ENCODE peak calls at places on chromosomes 12 and 14, in four cellular contexts. M is hepatocyte, E is MM.1S, V is GM23248. G is an unnamed sample.

GRCh38 chr14:58794993-58795762 is 157.4 kb downstream of the DACT1 start:
- DNase-seq in E (no peak), V (no peak), M (no peak), G (no peak)

GRCh38 chr12:122950276-122950675 is 16.0 kb downstream of the ABCB9 start:
- DNase-seq in V (no peak), M (no peak), E (no peak), G (no peak)

GRCh38 chr12:131072446-131073230 is 118.9 kb downstream of the ADGRD1 start:
- DNase-seq in E (no peak), M (no peak), V (no peak), G (no peak)

GRCh38 chr12:130689408-130690405 is 26.4 kb downstream of the RIMBP2 start:
- DNase-seq in M (no peak), E (no peak), V (no peak), G (no peak)

GRCh38 chr12:122064780-122065588 is 13.6 kb upstream of the MLXIP start:
- DNase-seq in V (peak), E (no peak), M (peak), G (no peak)

GRCh38 chr12:94305293-94305957 is 154.2 kb downstream of the CEP83 start:
- DNase-seq in M (no peak), E (no peak), V (peak), G (no peak)

GRCh38 chr14:24071836-24072420 is 566 bp downstream of the CPNE6 start:
- DNase-seq in M (no peak), V (no peak), E (no peak), G (no peak)

GRCh38 chr12:83224012-83224411 is 537.3 kb downstream of the TMTC2 start:
- DNase-seq in E (no peak), M (no peak), V (no peak), G (no peak)

GRCh38 chr12:131921866-131922769 is 7.0 kb upstream of the PUS1 start:
- DNase-seq in E (no peak), V (no peak), M (no peak), G (no peak)

DNA sequence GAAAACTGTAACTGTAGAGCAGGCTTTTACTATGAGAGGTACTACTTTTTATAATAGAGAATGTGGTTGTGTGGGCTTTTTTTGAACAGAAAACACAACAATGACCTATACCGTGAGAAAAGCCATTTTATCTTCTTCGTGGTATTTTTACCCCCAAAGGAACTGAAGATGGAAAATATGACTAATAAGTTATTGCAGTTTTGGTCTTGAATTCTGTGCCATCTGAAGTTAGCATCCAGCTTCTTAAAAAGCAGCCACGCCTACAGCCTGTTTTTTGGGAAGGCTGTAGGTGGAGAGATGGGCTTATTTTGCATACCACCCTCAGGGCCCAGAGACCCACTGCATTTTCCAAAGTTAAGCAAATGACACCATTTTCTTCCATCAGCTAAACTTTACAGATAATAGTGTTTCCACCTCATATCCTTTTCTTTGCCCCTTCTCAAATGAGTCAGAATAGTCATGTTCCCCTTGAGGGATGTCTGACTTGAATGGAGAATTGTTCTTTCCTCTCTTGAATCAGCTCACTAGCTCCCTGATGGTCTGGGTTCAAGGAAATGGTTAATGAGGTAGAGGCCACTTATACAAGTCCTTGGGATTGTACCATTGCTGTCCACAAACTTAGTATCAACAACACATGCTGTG is 53.0 kb downstream of the TBC1D30 start:
- DNase-seq in V (no peak), M (no peak), E (no peak), G (no peak)
- H2AFZ ChIP-seq in V (no peak), M (no peak), E (no peak), G (no peak)

GRCh38 chr12:7130791-7131501 is 775 bp downstream of the CLSTN3 start:
- DNase-seq in E (peak), M (peak), V (peak), G (peak)

GRCh38 chr12:7128681-7129593 is at the start of gene RBP5:
- DNase-seq in E (no peak), M (no peak), V (no peak), G (no peak)

GRCh38 chr12:7129647-7130536 is at the start of gene CLSTN3:
- DNase-seq in E (peak), M (peak), V (peak), G (peak)

GRCh38 chr12:7130537-7130790 is 293 bp downstream of the CLSTN3 start:
- DNase-seq in M (no peak), E (no peak), V (no peak), G (no peak)

GRCh38 chr12:7131502-7131866 is 1.3 kb downstream of the CLSTN3 start:
- DNase-seq in M (no peak), V (no peak), E (no peak), G (no peak)
- H3K4me3 ChIP-seq in M (peak), V (no peak), E (peak), G (peak)

GRCh38 chr12:76073561-76073960 is 10.9 kb downstream of the NAP1L1 start:
- DNase-seq in E (no peak), M (no peak), V (no peak), G (no peak)
- TF ChIP-seq EZH2phosphoT487 in E (no peak), M (no peak), V (no peak), G (no peak)

GRCh38 chr12:68440068-68440581 is 108.0 kb upstream of the MDM1 start:
- DNase-seq in M (no peak), E (no peak), V (peak), G (no peak)
- H2AFZ ChIP-seq in M (peak), E (no peak), V (peak), G (no peak)

G was measured in OCI-LY7.